ENCODE peak calls at places on chromosomes 6 and 20, in seven cellular contexts. One of them, this sample, is unnamed.

GRCh38 chr6:111480988-111481830 is 1.8 kb downstream of the REV3L start:
- DNase-seq in CD8-positive, alpha-beta memory T cell: no peak
- DNase-seq in right cardiac atrium: no peak
- DNase-seq in heart right ventricle: no peak
- DNase-seq in cardiac muscle cell: no peak
- DNase-seq in OCI-LY7: peak
- DNase-seq in IMR-90: peak
- DNase-seq in this sample: no peak

GRCh38 chr6:151665329-151665728 is 142.2 kb upstream of the ESR1 start:
- DNase-seq in IMR-90: no peak
- DNase-seq in OCI-LY7: no peak
- DNase-seq in heart right ventricle: no peak
- DNase-seq in CD8-positive, alpha-beta memory T cell: no peak
- DNase-seq in cardiac muscle cell: no peak
- DNase-seq in right cardiac atrium: no peak
- DNase-seq in this sample: no peak

GRCh38 chr6:69019832-69020231 is 384.8 kb downstream of the ADGRB3 start:
- DNase-seq in right cardiac atrium: no peak
- DNase-seq in heart right ventricle: no peak
- DNase-seq in OCI-LY7: no peak
- DNase-seq in cardiac muscle cell: peak
- DNase-seq in CD8-positive, alpha-beta memory T cell: no peak
- DNase-seq in IMR-90: peak
- DNase-seq in this sample: no peak

GRCh38 chr6:34867484-34867883 is 20.4 kb downstream of the TAF11 start:
- DNase-seq in right cardiac atrium: no peak
- DNase-seq in cardiac muscle cell: peak
- DNase-seq in heart right ventricle: no peak
- DNase-seq in OCI-LY7: no peak
- DNase-seq in IMR-90: no peak
- DNase-seq in CD8-positive, alpha-beta memory T cell: no peak
- DNase-seq in this sample: no peak

GRCh38 chr6:21067521-21067920 is 526.0 kb upstream of the SOX4 start:
- DNase-seq in heart right ventricle: no peak
- DNase-seq in IMR-90: no peak
- DNase-seq in CD8-positive, alpha-beta memory T cell: no peak
- DNase-seq in OCI-LY7: no peak
- DNase-seq in right cardiac atrium: no peak
- DNase-seq in cardiac muscle cell: peak
- DNase-seq in this sample: no peak

GRCh38 chr20:3045042-3045815 is 623 bp upstream of the MRPS26 start:
- DNase-seq in IMR-90: peak
- DNase-seq in CD8-positive, alpha-beta memory T cell: peak
- DNase-seq in heart right ventricle: peak
- DNase-seq in cardiac muscle cell: peak
- DNase-seq in right cardiac atrium: no peak
- DNase-seq in OCI-LY7: no peak
- DNase-seq in this sample: peak

GRCh38 chr20:13119583-13119982 is 101.5 kb upstream of the ISM1 start:
- DNase-seq in IMR-90: peak
- DNase-seq in OCI-LY7: peak
- DNase-seq in CD8-positive, alpha-beta memory T cell: no peak
- DNase-seq in heart right ventricle: peak
- DNase-seq in cardiac muscle cell: peak
- DNase-seq in right cardiac atrium: no peak
- DNase-seq in this sample: peak

GRCh38 chr20:13515796-13516533 is 122.8 kb downstream of the TASP1 start:
- DNase-seq in right cardiac atrium: no peak
- DNase-seq in IMR-90: peak
- DNase-seq in OCI-LY7: no peak
- DNase-seq in CD8-positive, alpha-beta memory T cell: no peak
- DNase-seq in heart right ventricle: no peak
- DNase-seq in cardiac muscle cell: no peak
- DNase-seq in this sample: no peak

GRCh38 chr20:13947719-13948118 is 42.7 kb downstream of the SEL1L2 start:
- DNase-seq in heart right ventricle: no peak
- DNase-seq in CD8-positive, alpha-beta memory T cell: no peak
- DNase-seq in IMR-90: no peak
- DNase-seq in cardiac muscle cell: no peak
- DNase-seq in OCI-LY7: no peak
- DNase-seq in right cardiac atrium: no peak
- DNase-seq in this sample: no peak

GRCh38 chr6:30798501-30798900 is 54.2 kb upstream of the IER3 start:
- DNase-seq in IMR-90: peak
- DNase-seq in OCI-LY7: no peak
- DNase-seq in right cardiac atrium: no peak
- DNase-seq in CD8-positive, alpha-beta memory T cell: no peak
- DNase-seq in heart right ventricle: no peak
- DNase-seq in cardiac muscle cell: no peak
- DNase-seq in this sample: no peak

GRCh38 chr6:169253745-169254238 is at the start of gene THBS2:
- DNase-seq in cardiac muscle cell: peak
- DNase-seq in heart right ventricle: peak
- DNase-seq in IMR-90: peak
- DNase-seq in OCI-LY7: no peak
- DNase-seq in right cardiac atrium: peak
- DNase-seq in CD8-positive, alpha-beta memory T cell: no peak
- DNase-seq in this sample: no peak

GRCh38 chr20:50249447-50250388 is 59.1 kb downstream of the CEBPB start:
- DNase-seq in heart right ventricle: no peak
- DNase-seq in right cardiac atrium: no peak
- DNase-seq in OCI-LY7: no peak
- DNase-seq in CD8-positive, alpha-beta memory T cell: no peak
- DNase-seq in cardiac muscle cell: no peak
- DNase-seq in IMR-90: no peak
- DNase-seq in this sample: no peak

GRCh38 chr20:1423625-1424106 is 30.8 kb upstream of the FKBP1A start:
- DNase-seq in cardiac muscle cell: peak
- DNase-seq in IMR-90: peak
- DNase-seq in right cardiac atrium: no peak
- DNase-seq in CD8-positive, alpha-beta memory T cell: no peak
- DNase-seq in OCI-LY7: peak
- DNase-seq in heart right ventricle: no peak
- DNase-seq in this sample: no peak

GRCh38 chr20:1345030-1345755 is 16.3 kb upstream of the SDCBP2 start:
- DNase-seq in heart right ventricle: no peak
- DNase-seq in CD8-positive, alpha-beta memory T cell: no peak
- DNase-seq in cardiac muscle cell: no peak
- DNase-seq in IMR-90: no peak
- DNase-seq in OCI-LY7: no peak
- DNase-seq in right cardiac atrium: no peak
- DNase-seq in this sample: no peak

GRCh38 chr6:1609662-1610496 is at the start of gene FOXC1:
- DNase-seq in IMR-90: peak
- DNase-seq in right cardiac atrium: peak
- DNase-seq in CD8-positive, alpha-beta memory T cell: no peak
- DNase-seq in cardiac muscle cell: peak
- DNase-seq in OCI-LY7: no peak
- DNase-seq in heart right ventricle: peak
- DNase-seq in this sample: peak

GRCh38 chr20:10360878-10361277 is 73.1 kb downstream of the MKKS start:
- DNase-seq in CD8-positive, alpha-beta memory T cell: no peak
- DNase-seq in OCI-LY7: no peak
- DNase-seq in right cardiac atrium: no peak
- DNase-seq in IMR-90: no peak
- DNase-seq in cardiac muscle cell: no peak
- DNase-seq in heart right ventricle: no peak
- DNase-seq in this sample: no peak

DNA sequence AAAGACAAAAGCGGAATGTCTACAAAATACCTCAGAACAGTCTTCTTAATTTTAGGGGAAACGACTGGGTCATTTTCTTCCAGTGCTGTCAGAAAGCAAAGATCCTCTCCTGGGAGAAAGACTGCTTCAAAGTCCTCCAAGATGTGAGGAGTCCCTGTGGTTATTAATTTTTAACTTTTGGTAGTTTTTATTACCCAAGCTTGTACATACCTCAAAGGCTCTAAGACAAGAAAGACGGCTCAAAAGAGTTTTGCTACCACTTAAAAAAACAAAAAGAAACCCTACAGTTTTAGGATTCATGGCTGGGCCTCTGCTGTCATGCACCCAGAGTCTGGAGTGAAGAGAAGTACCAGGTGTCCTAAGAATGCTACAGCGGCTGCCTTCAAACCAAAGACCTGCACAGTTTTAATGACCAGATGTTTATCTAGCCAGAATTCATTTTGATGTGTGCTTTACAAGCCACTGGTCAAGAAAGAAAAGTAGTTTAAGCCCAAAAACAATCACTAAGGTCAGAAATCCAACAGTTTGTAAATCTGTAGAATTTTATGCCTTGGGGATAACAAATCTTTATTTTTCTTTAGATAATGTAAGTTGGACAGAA is 56.2 kb upstream of the APCDD1L start:
- DNase-seq in right cardiac atrium: no peak
- DNase-seq in cardiac muscle cell: no peak
- DNase-seq in IMR-90: no peak
- DNase-seq in CD8-positive, alpha-beta memory T cell: no peak
- DNase-seq in OCI-LY7: no peak
- DNase-seq in heart right ventricle: no peak
- DNase-seq in this sample: no peak
- H3K4me3 ChIP-seq in right cardiac atrium: no peak
- H3K4me3 ChIP-seq in cardiac muscle cell: no peak
- H3K4me3 ChIP-seq in IMR-90: no peak
- H3K4me3 ChIP-seq in CD8-positive, alpha-beta memory T cell: no peak
- H3K4me3 ChIP-seq in OCI-LY7: no peak
- H3K4me3 ChIP-seq in heart right ventricle: no peak
- H3K4me3 ChIP-seq in this sample: no peak

DNA sequence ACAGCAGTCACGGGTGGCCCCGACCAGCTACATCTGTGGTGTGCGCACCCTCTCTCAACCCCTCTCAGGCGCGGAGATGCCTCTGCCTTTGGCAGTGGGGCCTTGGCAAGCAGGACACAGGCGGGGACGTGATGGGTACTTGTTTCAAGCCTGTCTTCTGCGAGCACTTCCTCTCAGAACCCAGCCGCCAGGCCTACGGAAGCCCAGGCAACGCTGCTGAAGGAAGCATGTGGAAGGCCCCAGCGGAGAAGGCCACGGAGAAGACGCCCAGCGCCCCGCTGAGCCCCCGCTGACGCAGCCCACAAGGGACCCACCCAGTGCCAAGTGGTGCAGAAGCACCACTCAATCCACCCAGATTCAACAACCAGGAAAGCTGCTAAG is 13.0 kb downstream of the SERPINB6 start:
- DNase-seq in IMR-90: no peak
- DNase-seq in cardiac muscle cell: no peak
- DNase-seq in right cardiac atrium: peak
- DNase-seq in heart right ventricle: no peak
- DNase-seq in CD8-positive, alpha-beta memory T cell: no peak
- DNase-seq in OCI-LY7: no peak
- DNase-seq in this sample: no peak
- H3K27ac ChIP-seq in IMR-90: no peak
- H3K27ac ChIP-seq in cardiac muscle cell: no peak
- H3K27ac ChIP-seq in right cardiac atrium: peak
- H3K27ac ChIP-seq in heart right ventricle: peak
- H3K27ac ChIP-seq in CD8-positive, alpha-beta memory T cell: no peak
- H3K27ac ChIP-seq in OCI-LY7: no peak
- H3K27ac ChIP-seq in this sample: no peak

DNA sequence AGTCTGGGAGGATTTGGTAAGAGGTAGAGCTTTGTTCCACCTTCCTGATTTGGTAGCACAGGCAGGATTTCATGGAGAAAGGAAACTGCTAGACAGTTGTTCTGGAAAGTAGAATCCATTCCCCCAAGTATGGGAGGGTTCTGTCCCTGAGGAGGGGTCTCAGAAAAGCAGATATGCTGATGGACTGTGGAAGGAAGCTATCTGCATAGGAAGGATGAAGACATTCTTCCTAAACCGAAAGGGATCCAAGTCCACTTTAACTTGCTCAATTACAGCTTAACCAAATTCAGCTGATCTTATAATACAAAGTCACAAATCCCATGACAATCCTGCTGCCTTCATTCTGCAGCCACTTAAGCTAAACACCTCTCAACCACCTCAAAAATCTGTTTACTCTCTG is 2.6 kb downstream of the MAN1A1 start:
- DNase-seq in CD8-positive, alpha-beta memory T cell: no peak
- DNase-seq in IMR-90: no peak
- DNase-seq in heart right ventricle: no peak
- DNase-seq in right cardiac atrium: no peak
- DNase-seq in OCI-LY7: no peak
- DNase-seq in cardiac muscle cell: no peak
- DNase-seq in this sample: no peak
- H3K4me3 ChIP-seq in CD8-positive, alpha-beta memory T cell: peak
- H3K4me3 ChIP-seq in IMR-90: peak
- H3K4me3 ChIP-seq in heart right ventricle: peak
- H3K4me3 ChIP-seq in right cardiac atrium: peak
- H3K4me3 ChIP-seq in OCI-LY7: peak
- H3K4me3 ChIP-seq in cardiac muscle cell: peak
- H3K4me3 ChIP-seq in this sample: peak

GRCh38 chr6:118305081-118305480 is 243.0 kb upstream of the PLN start:
- DNase-seq in heart right ventricle: no peak
- DNase-seq in CD8-positive, alpha-beta memory T cell: no peak
- DNase-seq in OCI-LY7: no peak
- DNase-seq in cardiac muscle cell: no peak
- DNase-seq in right cardiac atrium: no peak
- DNase-seq in IMR-90: no peak
- DNase-seq in this sample: no peak

GRCh38 chr6:118307581-118307980 is 240.5 kb upstream of the PLN start:
- DNase-seq in heart right ventricle: peak
- DNase-seq in cardiac muscle cell: no peak
- DNase-seq in right cardiac atrium: peak
- DNase-seq in IMR-90: no peak
- DNase-seq in CD8-positive, alpha-beta memory T cell: no peak
- DNase-seq in OCI-LY7: no peak
- DNase-seq in this sample: no peak

GRCh38 chr6:118309337-118310093 is 238.6 kb upstream of the PLN start:
- DNase-seq in cardiac muscle cell: no peak
- DNase-seq in IMR-90: no peak
- DNase-seq in heart right ventricle: no peak
- DNase-seq in right cardiac atrium: no peak
- DNase-seq in CD8-positive, alpha-beta memory T cell: no peak
- DNase-seq in OCI-LY7: no peak
- DNase-seq in this sample: no peak

GRCh38 chr6:118306640-118307238 is 241.4 kb upstream of the PLN start:
- DNase-seq in OCI-LY7: no peak
- DNase-seq in CD8-positive, alpha-beta memory T cell: no peak
- DNase-seq in IMR-90: no peak
- DNase-seq in right cardiac atrium: no peak
- DNase-seq in cardiac muscle cell: no peak
- DNase-seq in heart right ventricle: no peak
- DNase-seq in this sample: no peak
- H3K27ac ChIP-seq in OCI-LY7: no peak
- H3K27ac ChIP-seq in CD8-positive, alpha-beta memory T cell: no peak
- H3K27ac ChIP-seq in IMR-90: no peak
- H3K27ac ChIP-seq in right cardiac atrium: no peak
- H3K27ac ChIP-seq in cardiac muscle cell: no peak
- H3K27ac ChIP-seq in heart right ventricle: peak
- H3K27ac ChIP-seq in this sample: no peak

DNA sequence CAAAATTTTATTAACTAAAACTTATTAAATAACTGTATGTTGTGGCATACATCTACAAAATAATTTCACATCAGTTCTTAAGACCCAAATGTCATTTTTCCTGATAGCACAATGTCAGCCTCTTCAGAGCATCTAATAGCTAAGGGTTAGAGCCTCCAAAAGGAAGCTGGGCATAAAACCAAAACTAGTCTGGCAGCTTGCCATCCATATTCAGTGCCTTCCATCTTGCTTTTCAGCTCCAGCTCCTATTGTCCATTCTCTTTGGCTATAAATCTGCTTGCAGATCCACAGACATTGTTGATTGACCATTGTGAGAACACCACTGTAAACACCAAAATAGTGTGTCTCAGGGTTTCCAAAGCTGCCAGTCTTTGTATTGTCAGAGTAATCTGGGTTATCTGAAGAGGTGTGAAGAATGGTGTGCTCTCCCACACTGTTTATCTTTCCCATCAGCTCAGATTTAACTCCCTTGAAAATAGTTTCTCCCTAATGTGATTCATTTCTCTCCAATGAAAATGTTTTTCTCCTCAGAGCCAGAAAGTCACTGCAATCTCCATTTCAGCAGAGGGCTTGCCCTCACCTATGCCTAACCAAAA is 154.8 kb upstream of the KCNQ5 start:
- DNase-seq in right cardiac atrium: no peak
- DNase-seq in IMR-90: no peak
- DNase-seq in heart right ventricle: no peak
- DNase-seq in CD8-positive, alpha-beta memory T cell: no peak
- DNase-seq in cardiac muscle cell: peak
- DNase-seq in OCI-LY7: no peak
- DNase-seq in this sample: no peak
- H3K4me3 ChIP-seq in right cardiac atrium: no peak
- H3K4me3 ChIP-seq in IMR-90: no peak
- H3K4me3 ChIP-seq in heart right ventricle: no peak
- H3K4me3 ChIP-seq in CD8-positive, alpha-beta memory T cell: no peak
- H3K4me3 ChIP-seq in cardiac muscle cell: no peak
- H3K4me3 ChIP-seq in OCI-LY7: no peak
- H3K4me3 ChIP-seq in this sample: no peak